ENCODE peak calls at places on chromosomes 4 and X, in four cellular contexts. L is H54, X is cardiac muscle cell, B is progenitor cell of endocrine pancreas. D is an unnamed sample.

GRCh38 chr4:87005690-87006461 is 71.1 kb downstream of the AFF1 start:
- DNase-seq in X (no peak), L (no peak), B (no peak), D (no peak)

GRCh38 chr4:143215873-143216272 is 31.2 kb downstream of the USP38 start:
- DNase-seq in L (no peak), X (peak), B (no peak), D (no peak)

GRCh38 chrX:108270280-108270679 is 167.9 kb downstream of the COL4A6 start:
- DNase-seq in B (no peak), L (no peak), X (no peak), D (no peak)

GRCh38 chr4:56388311-56388710 is 1.0 kb upstream of the AASDH start:
- DNase-seq in L (no peak), X (no peak), B (no peak), D (no peak)

GRCh38 chrX:15242899-15243555 is 26.9 kb downstream of the ASB9 start:
- DNase-seq in B (no peak), L (no peak), X (peak), D (peak)

GRCh38 chr4:23355263-23355662 is 534.6 kb downstream of the PPARGC1A start:
- DNase-seq in X (no peak), B (no peak), L (no peak), D (no peak)

GRCh38 chrX:73916489-73916888 is 353.5 kb downstream of the CHIC1 start:
- DNase-seq in X (no peak), B (no peak), L (no peak), D (no peak)

GRCh38 chr4:67750691-67751090 is 3.5 kb downstream of the GNRHR start:
- DNase-seq in L (no peak), B (no peak), X (no peak), D (no peak)

GRCh38 chr4:3412257-3413020 is 29.3 kb upstream of the HGFAC start:
- DNase-seq in X (no peak), L (no peak), B (no peak), D (no peak)

GRCh38 chrX:99383786-99384185 is 1026.3 kb downstream of the PCDH19 start:
- DNase-seq in L (no peak), X (no peak), B (no peak), D (no peak)

GRCh38 chrX:1658083-1658463 is 43.2 kb downstream of the ASMT start:
- DNase-seq in L (no peak), X (no peak), B (no peak), D (no peak)

GRCh38 chr4:100576570-100576969 is 58.7 kb upstream of the EMCN start:
- DNase-seq in X (no peak), B (no peak), L (no peak), D (no peak)

GRCh38 chrX:54358424-54359211 is 772 bp upstream of the WNK3 start:
- DNase-seq in B (peak), L (peak), X (peak), D (no peak)

GRCh38 chrX:95885074-95885473 is 799.6 kb upstream of the DIAPH2 start:
- DNase-seq in X (peak), L (no peak), B (no peak), D (peak)

GRCh38 chrX:108435261-108435660 is 3.0 kb downstream of the COL4A6 start:
- DNase-seq in B (no peak), X (no peak), L (no peak), D (no peak)

GRCh38 chrX:112704226-112704625 is 24.5 kb upstream of the LHFPL1 start:
- DNase-seq in L (no peak), B (no peak), X (no peak), D (no peak)

GRCh38 chr4:40409835-40410234 is 74.7 kb downstream of the CHRNA9 start:
- DNase-seq in L (no peak), X (peak), B (no peak), D (no peak)

GRCh38 chr4:22129454-22130075 is 181.0 kb upstream of the KCNIP4 start:
- DNase-seq in X (peak), B (no peak), L (no peak), D (peak)

GRCh38 chr4:14864365-14864762 is 137.9 kb upstream of the CPEB2 start:
- DNase-seq in L (no peak), B (no peak), X (no peak), D (no peak)

GRCh38 chrX:15418707-15419181 is 34.5 kb upstream of the VEGFD start:
- DNase-seq in X (no peak), B (no peak), L (no peak), D (no peak)

GRCh38 chrX:9788908-9789307 is 2.7 kb downstream of the SHROOM2 start:
- DNase-seq in L (no peak), B (no peak), X (peak), D (peak)

GRCh38 chr4:119748853-119749252 is 120.2 kb upstream of the PDE5A start:
- DNase-seq in B (no peak), X (no peak), L (no peak), D (no peak)

GRCh38 chr4:150176559-150176958 is 98.3 kb downstream of the DCLK2 start:
- DNase-seq in B (no peak), L (no peak), X (peak), D (no peak)

GRCh38 chrX:137743414-137743813 is 177.5 kb downstream of the ZIC3 start:
- DNase-seq in L (no peak), B (no peak), X (no peak), D (no peak)

GRCh38 chrX:130631011-130631410 is 229.2 kb downstream of the RBMX2 start:
- DNase-seq in B (no peak), L (no peak), X (no peak), D (no peak)

GRCh38 chr4:40547446-40548132 is 82.1 kb downstream of the RBM47 start:
- DNase-seq in X (no peak), L (no peak), B (no peak), D (no peak)

GRCh38 chr4:77617203-77617602 is 11.6 kb downstream of the CXCL13 start:
- DNase-seq in B (no peak), L (no peak), X (peak), D (no peak)

GRCh38 chr4:81684357-81684756 is 212.7 kb upstream of the RASGEF1B start:
- DNase-seq in L (no peak), B (no peak), X (no peak), D (no peak)

GRCh38 chr4:7632341-7632740 is 197.6 kb upstream of the PSAPL1 start:
- DNase-seq in X (no peak), B (no peak), L (no peak), D (no peak)

D was measured in dermis microvascular lymphatic vessel endothelial cell.